ENCODE peak calls at places on chromosomes 1 and 21, in four cellular contexts. P, J, O and M are unnamed samples.

GRCh38 chr1:11316701-11317100 is 43.7 kb downstream of the UBIAD1 start:
- DNase-seq in P (no peak), J (no peak), O (no peak), M (no peak)

GRCh38 chr1:171606402-171606941 is 15.6 kb upstream of the MYOCOS start:
- DNase-seq in P (no peak), J (no peak), O (no peak), M (no peak)

GRCh38 chr1:37887986-37888700 is 28.8 kb upstream of the MTF1 start:
- DNase-seq in P (no peak), J (no peak), O (no peak), M (no peak)

GRCh38 chr1:201022824-201023516 is 544 bp downstream of the KIF21B start:
- DNase-seq in P (no peak), J (no peak), O (no peak), M (peak; percentile 32)

GRCh38 chr1:53619088-53619810 is 119.7 kb downstream of the GLIS1 start:
- DNase-seq in P (no peak), J (no peak), O (no peak), M (no peak)

GRCh38 chr1:108049083-108049819 is 84.3 kb upstream of the VAV3 start:
- DNase-seq in P (no peak), J (peak; percentile 15), O (no peak), M (no peak)

GRCh38 chr1:206814716-206815341 is 42.5 kb upstream of the IL10 start:
- DNase-seq in P (no peak), J (peak; percentile 51), O (peak; percentile 44), M (no peak)

GRCh38 chr21:38499296-38499695 is 1.0 kb upstream of the ERG start:
- DNase-seq in P (no peak), J (no peak), O (no peak), M (no peak)

GRCh38 chr1:238690415-238690814 is 696.0 kb upstream of the CHRM3 start:
- DNase-seq in P (no peak), J (no peak), O (no peak), M (no peak)

GRCh38 chr1:215497516-215497915 is 69.6 kb upstream of the KCTD3 start:
- DNase-seq in P (no peak), J (no peak), O (no peak), M (no peak)

GRCh38 chr1:31627301-31627929 is 9.9 kb downstream of the HCRTR1 start:
- DNase-seq in P (no peak), J (no peak), O (no peak), M (no peak)

GRCh38 chr1:44609412-44609767 is 64.9 kb downstream of the TMEM53 start:
- DNase-seq in P (no peak), J (no peak), O (no peak), M (no peak)

GRCh38 chr1:246689409-246689997 is 34.7 kb upstream of the SCCPDH start:
- DNase-seq in P (peak; percentile 62), J (peak; percentile 39), O (peak; percentile 37), M (no peak)

GRCh38 chr1:239723821-239724367 is 337.5 kb downstream of the CHRM3 start:
- DNase-seq in P (no peak), J (no peak), O (peak; percentile 39), M (no peak)

GRCh38 chr1:109116286-109116685 is 2.4 kb downstream of the ELAPOR1 start:
- DNase-seq in P (no peak), J (no peak), O (no peak), M (no peak)

GRCh38 chr1:91798241-91798648 is 87.7 kb downstream of the TGFBR3 start:
- DNase-seq in P (no peak), J (no peak), O (no peak), M (no peak)

GRCh38 chr1:118116401-118116800 is 68.6 kb downstream of the SPAG17 start:
- DNase-seq in P (no peak), J (no peak), O (no peak), M (no peak)

GRCh38 chr1:229509576-229509975 is 1.4 kb upstream of the NUP133 start:
- DNase-seq in P (no peak), J (no peak), O (no peak), M (no peak)

GRCh38 chr1:117820694-117821381 is 108.6 kb downstream of the GDAP2 start:
- DNase-seq in P (no peak), J (no peak), O (no peak), M (no peak)

GRCh38 chr1:11564237-11564636 is 85.3 kb downstream of the DISP3 start:
- DNase-seq in P (no peak), J (no peak), O (no peak), M (no peak)

GRCh38 chr1:21292991-21293536 is 2.8 kb upstream of the ECE1 start:
- DNase-seq in P (no peak), J (no peak), O (no peak), M (peak; percentile 66)

GRCh38 chr21:14072761-14073535 is 137.8 kb downstream of the LIPI start:
- DNase-seq in P (no peak), J (no peak), O (no peak), M (no peak)